ENCODE peak calls at places on chromosomes 1 and 21, in six cellular contexts. One of them, this sample, is unnamed.

GRCh38 chr1:221724931-221725605 is 16.8 kb downstream of the DUSP10 start:
- DNase-seq in heart right ventricle: no peak
- DNase-seq in lung: no peak
- DNase-seq in BE2C: no peak
- DNase-seq in cardiac muscle cell: peak; percentile 67
- DNase-seq in right atrium auricular region: no peak
- DNase-seq in this sample: no peak

GRCh38 chr1:10514490-10515235 is 39.9 kb downstream of the PEX14 start:
- DNase-seq in heart right ventricle: no peak
- DNase-seq in lung: no peak
- DNase-seq in BE2C: peak; percentile 39
- DNase-seq in cardiac muscle cell: peak; percentile 49
- DNase-seq in right atrium auricular region: no peak
- DNase-seq in this sample: peak; percentile 86

GRCh38 chr1:26413031-26413430 is 2.4 kb downstream of the LIN28A start:
- DNase-seq in heart right ventricle: no peak
- DNase-seq in lung: no peak
- DNase-seq in BE2C: no peak
- DNase-seq in cardiac muscle cell: no peak
- DNase-seq in right atrium auricular region: no peak
- DNase-seq in this sample: no peak

GRCh38 chr1:232697191-232697590 is 67.3 kb upstream of the SIPA1L2 start:
- DNase-seq in heart right ventricle: no peak
- DNase-seq in lung: no peak
- DNase-seq in BE2C: no peak
- DNase-seq in cardiac muscle cell: no peak
- DNase-seq in right atrium auricular region: no peak
- DNase-seq in this sample: no peak

GRCh38 chr1:52210044-52210443 is 68.2 kb downstream of the ZFYVE9 start:
- DNase-seq in heart right ventricle: no peak
- DNase-seq in lung: no peak
- DNase-seq in BE2C: no peak
- DNase-seq in cardiac muscle cell: no peak
- DNase-seq in right atrium auricular region: no peak
- DNase-seq in this sample: no peak

GRCh38 chr1:177209357-177209756 is 38.6 kb downstream of the BRINP2 start:
- DNase-seq in heart right ventricle: peak; percentile 59
- DNase-seq in lung: peak; percentile 71
- DNase-seq in BE2C: no peak
- DNase-seq in cardiac muscle cell: peak; percentile 98
- DNase-seq in right atrium auricular region: peak; percentile 76
- DNase-seq in this sample: peak; percentile 79

GRCh38 chr1:89894210-89894668 is 73.4 kb downstream of the LRRC8D start:
- DNase-seq in heart right ventricle: no peak
- DNase-seq in lung: no peak
- DNase-seq in BE2C: no peak
- DNase-seq in cardiac muscle cell: peak; percentile 91
- DNase-seq in right atrium auricular region: no peak
- DNase-seq in this sample: peak; percentile 67

GRCh38 chr1:35838693-35839245 is 31.0 kb downstream of the AGO4 start:
- DNase-seq in heart right ventricle: no peak
- DNase-seq in lung: no peak
- DNase-seq in BE2C: no peak
- DNase-seq in cardiac muscle cell: peak; percentile 39
- DNase-seq in right atrium auricular region: no peak
- DNase-seq in this sample: no peak

GRCh38 chr1:203992440-203992839 is 80.5 kb upstream of the SOX13 start:
- DNase-seq in heart right ventricle: no peak
- DNase-seq in lung: no peak
- DNase-seq in BE2C: no peak
- DNase-seq in cardiac muscle cell: peak; percentile 38
- DNase-seq in right atrium auricular region: no peak
- DNase-seq in this sample: no peak

GRCh38 chr1:241532864-241533263 is 686 bp downstream of the KMO start:
- DNase-seq in heart right ventricle: no peak
- DNase-seq in lung: no peak
- DNase-seq in BE2C: no peak
- DNase-seq in cardiac muscle cell: no peak
- DNase-seq in right atrium auricular region: no peak
- DNase-seq in this sample: no peak

GRCh38 chr1:23423415-23424170 is 955 bp downstream of the TCEA3 start:
- DNase-seq in heart right ventricle: no peak
- DNase-seq in lung: peak; percentile 52
- DNase-seq in BE2C: peak; percentile 31
- DNase-seq in cardiac muscle cell: no peak
- DNase-seq in right atrium auricular region: no peak
- DNase-seq in this sample: no peak

GRCh38 chr1:66925944-66926343 is 1.2 kb downstream of the MIER1 start:
- DNase-seq in heart right ventricle: no peak
- DNase-seq in lung: no peak
- DNase-seq in BE2C: no peak
- DNase-seq in cardiac muscle cell: no peak
- DNase-seq in right atrium auricular region: no peak
- DNase-seq in this sample: no peak

GRCh38 chr1:246300653-246301549 is 206.2 kb downstream of the SMYD3 start:
- DNase-seq in heart right ventricle: no peak
- DNase-seq in lung: no peak
- DNase-seq in BE2C: no peak
- DNase-seq in cardiac muscle cell: no peak
- DNase-seq in right atrium auricular region: no peak
- DNase-seq in this sample: no peak

GRCh38 chr1:109802136-109802900 is 38.6 kb upstream of the EPS8L3 start:
- DNase-seq in heart right ventricle: no peak
- DNase-seq in lung: no peak
- DNase-seq in BE2C: no peak
- DNase-seq in cardiac muscle cell: no peak
- DNase-seq in right atrium auricular region: no peak
- DNase-seq in this sample: no peak

GRCh38 chr1:224427346-224427745 is 7.3 kb downstream of the WDR26 start:
- DNase-seq in heart right ventricle: no peak
- DNase-seq in lung: no peak
- DNase-seq in BE2C: no peak
- DNase-seq in cardiac muscle cell: peak; percentile 56
- DNase-seq in right atrium auricular region: no peak
- DNase-seq in this sample: no peak

DNA sequence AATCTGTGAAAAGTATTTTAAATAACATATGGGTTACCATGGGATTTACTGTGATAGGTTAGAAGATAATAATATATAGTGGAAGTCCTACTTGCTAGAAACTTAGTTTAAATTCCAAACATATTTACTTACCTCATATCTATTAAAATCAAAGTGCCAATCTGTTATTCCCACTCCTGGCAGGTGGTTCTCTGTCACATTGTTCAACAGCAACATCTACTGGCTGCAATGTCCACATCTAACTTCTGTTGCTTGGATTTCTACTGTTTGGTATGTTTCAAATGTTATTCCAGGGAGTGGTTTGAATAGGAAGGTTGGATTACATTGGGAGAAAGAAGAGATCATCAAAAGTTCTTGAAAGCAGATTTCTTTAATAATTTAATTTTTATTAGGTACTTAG is 122.5 kb upstream of the NCAM2 start:
- DNase-seq in heart right ventricle: no peak
- DNase-seq in lung: no peak
- DNase-seq in BE2C: no peak
- DNase-seq in cardiac muscle cell: no peak
- DNase-seq in right atrium auricular region: no peak
- DNase-seq in this sample: no peak
- TF ChIP-seq CTCF in heart right ventricle: no peak
- TF ChIP-seq CTCF in lung: no peak
- TF ChIP-seq CTCF in BE2C: peak; percentile 57
- TF ChIP-seq CTCF in cardiac muscle cell: no peak
- TF ChIP-seq CTCF in right atrium auricular region: no peak
- TF ChIP-seq CTCF in this sample: peak; percentile 23

DNA sequence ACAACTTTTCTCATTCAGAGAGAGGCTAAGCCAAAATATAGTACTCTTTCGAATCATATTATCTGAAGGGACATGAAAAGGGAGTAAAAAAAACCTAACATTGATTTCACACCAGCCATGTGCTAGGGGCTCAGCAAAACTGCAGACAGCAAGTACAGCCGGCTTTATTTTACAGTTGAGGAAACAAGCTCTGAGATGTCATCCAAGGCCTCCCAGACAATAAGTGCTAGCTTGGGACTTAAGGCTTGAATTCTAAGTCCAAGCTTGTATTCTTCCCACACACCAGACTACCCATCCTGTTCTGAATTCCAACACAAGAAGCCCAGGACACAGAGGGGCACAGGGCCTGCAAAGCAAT is 209.0 kb downstream of the PBX1 start:
- DNase-seq in heart right ventricle: no peak
- DNase-seq in lung: no peak
- DNase-seq in BE2C: no peak
- DNase-seq in cardiac muscle cell: peak; percentile 72
- DNase-seq in right atrium auricular region: no peak
- DNase-seq in this sample: no peak
- H3K4me1 ChIP-seq in heart right ventricle: peaks cover 76% of the 10 kb centered on the region
- H3K4me1 ChIP-seq in lung: peaks cover 36% of the 10 kb centered on the region
- H3K4me1 ChIP-seq in BE2C: peaks cover 10% of the 10 kb centered on the region
- H3K4me1 ChIP-seq in cardiac muscle cell: peaks cover 47% of the 10 kb centered on the region
- H3K4me1 ChIP-seq in right atrium auricular region: no peaks in the 10 kb centered on the region
- H3K4me1 ChIP-seq in this sample: peaks cover 8% of the 10 kb centered on the region

GRCh38 chr1:37595440-37596181 is at the start of gene GNL2:
- DNase-seq in heart right ventricle: peak; percentile 97
- DNase-seq in lung: peak; percentile 97
- DNase-seq in BE2C: peak; percentile 93
- DNase-seq in cardiac muscle cell: peak; percentile 97
- DNase-seq in right atrium auricular region: peak; percentile 98
- DNase-seq in this sample: peak; percentile 97
- TF ChIP-seq CTCF in heart right ventricle: no peak
- TF ChIP-seq CTCF in lung: no peak
- TF ChIP-seq CTCF in BE2C: no peak
- TF ChIP-seq CTCF in cardiac muscle cell: no peak
- TF ChIP-seq CTCF in right atrium auricular region: no peak
- TF ChIP-seq CTCF in this sample: no peak

DNA sequence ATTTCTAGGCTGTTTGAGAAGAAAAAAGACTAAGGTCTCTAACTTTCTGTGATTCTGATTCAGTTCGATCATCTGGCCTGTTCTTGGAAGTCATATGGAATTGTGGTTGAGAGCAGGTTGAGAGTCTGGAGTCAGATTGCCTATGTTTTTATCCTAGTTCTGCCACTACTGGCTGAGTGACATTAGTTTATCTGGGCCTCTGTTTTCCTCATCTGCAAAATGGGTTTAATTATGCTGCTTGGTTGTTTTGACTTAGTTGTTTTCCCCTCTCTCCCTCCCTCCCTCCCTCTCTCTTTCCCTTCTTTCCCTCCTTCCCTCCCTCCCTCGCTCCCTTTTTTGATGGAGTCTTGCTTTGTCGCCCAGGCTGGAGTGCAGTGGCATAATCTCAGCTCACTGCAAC is 6.2 kb downstream of the MACF1 start:
- DNase-seq in heart right ventricle: no peak
- DNase-seq in lung: no peak
- DNase-seq in BE2C: no peak
- DNase-seq in cardiac muscle cell: no peak
- DNase-seq in right atrium auricular region: no peak
- DNase-seq in this sample: no peak
- H3K4me1 ChIP-seq in heart right ventricle: peaks cover 40% of the 10 kb centered on the region
- H3K4me1 ChIP-seq in lung: peaks cover 33% of the 10 kb centered on the region
- H3K4me1 ChIP-seq in BE2C: no peaks in the 10 kb centered on the region
- H3K4me1 ChIP-seq in cardiac muscle cell: peaks cover 36% of the 10 kb centered on the region
- H3K4me1 ChIP-seq in right atrium auricular region: no peaks in the 10 kb centered on the region
- H3K4me1 ChIP-seq in this sample: peaks cover 18% of the 10 kb centered on the region

GRCh38 chr1:150067184-150068182 is at the start of gene VPS45:
- DNase-seq in heart right ventricle: peak; percentile 92
- DNase-seq in lung: peak; percentile 93
- DNase-seq in BE2C: peak; percentile 94
- DNase-seq in cardiac muscle cell: peak; percentile 94
- DNase-seq in right atrium auricular region: peak; percentile 92
- DNase-seq in this sample: peak; percentile 98
- TF ChIP-seq CTCF in heart right ventricle: no peak
- TF ChIP-seq CTCF in lung: no peak
- TF ChIP-seq CTCF in BE2C: peak; percentile 36
- TF ChIP-seq CTCF in cardiac muscle cell: peak; percentile 17
- TF ChIP-seq CTCF in right atrium auricular region: no peak
- TF ChIP-seq CTCF in this sample: no peak

GRCh38 chr1:192157067-192157466 is 1.2 kb upstream of the RGS18 start:
- DNase-seq in heart right ventricle: no peak
- DNase-seq in lung: no peak
- DNase-seq in BE2C: no peak
- DNase-seq in cardiac muscle cell: no peak
- DNase-seq in right atrium auricular region: no peak
- DNase-seq in this sample: no peak

GRCh38 chr1:192160186-192160585 is 1.9 kb downstream of the RGS18 start:
- DNase-seq in heart right ventricle: no peak
- DNase-seq in lung: no peak
- DNase-seq in BE2C: no peak
- DNase-seq in cardiac muscle cell: no peak
- DNase-seq in right atrium auricular region: no peak
- DNase-seq in this sample: no peak

GRCh38 chr1:192159769-192160168 is 1.5 kb downstream of the RGS18 start:
- DNase-seq in heart right ventricle: no peak
- DNase-seq in lung: no peak
- DNase-seq in BE2C: no peak
- DNase-seq in cardiac muscle cell: peak; percentile 9
- DNase-seq in right atrium auricular region: no peak
- DNase-seq in this sample: no peak

GRCh38 chr1:192158181-192158580 is at the start of gene RGS18:
- DNase-seq in heart right ventricle: peak; percentile 15
- DNase-seq in lung: no peak
- DNase-seq in BE2C: no peak
- DNase-seq in cardiac muscle cell: peak; percentile 64
- DNase-seq in right atrium auricular region: no peak
- DNase-seq in this sample: peak; percentile 30

GRCh38 chr1:192159034-192159433 is 772 bp downstream of the RGS18 start:
- DNase-seq in heart right ventricle: no peak
- DNase-seq in lung: no peak
- DNase-seq in BE2C: no peak
- DNase-seq in cardiac muscle cell: no peak
- DNase-seq in right atrium auricular region: no peak
- DNase-seq in this sample: peak; percentile 33
- H3K4me1 ChIP-seq in heart right ventricle: no peaks in the 10 kb centered on the region
- H3K4me1 ChIP-seq in lung: no peaks in the 10 kb centered on the region
- H3K4me1 ChIP-seq in BE2C: no peaks in the 10 kb centered on the region
- H3K4me1 ChIP-seq in cardiac muscle cell: no peaks in the 10 kb centered on the region
- H3K4me1 ChIP-seq in right atrium auricular region: no peaks in the 10 kb centered on the region
- H3K4me1 ChIP-seq in this sample: peaks cover 21% of the 10 kb centered on the region

GRCh38 chr1:33738536-33738935 is 125.3 kb upstream of the HMGB4 start:
- DNase-seq in heart right ventricle: no peak
- DNase-seq in lung: no peak
- DNase-seq in BE2C: no peak
- DNase-seq in cardiac muscle cell: no peak
- DNase-seq in right atrium auricular region: no peak
- DNase-seq in this sample: no peak

GRCh38 chr1:33740040-33740745 is 123.7 kb upstream of the HMGB4 start:
- DNase-seq in heart right ventricle: no peak
- DNase-seq in lung: no peak
- DNase-seq in BE2C: no peak
- DNase-seq in cardiac muscle cell: no peak
- DNase-seq in right atrium auricular region: no peak
- DNase-seq in this sample: no peak

GRCh38 chr1:33736496-33736895 is 127.4 kb upstream of the HMGB4 start:
- DNase-seq in heart right ventricle: no peak
- DNase-seq in lung: no peak
- DNase-seq in BE2C: no peak
- DNase-seq in cardiac muscle cell: no peak
- DNase-seq in right atrium auricular region: no peak
- DNase-seq in this sample: no peak

GRCh38 chr1:33741749-33742148 is 122.1 kb upstream of the HMGB4 start:
- DNase-seq in heart right ventricle: no peak
- DNase-seq in lung: no peak
- DNase-seq in BE2C: no peak
- DNase-seq in cardiac muscle cell: no peak
- DNase-seq in right atrium auricular region: no peak
- DNase-seq in this sample: no peak

GRCh38 chr1:33738976-33739375 is 124.9 kb upstream of the HMGB4 start:
- DNase-seq in heart right ventricle: no peak
- DNase-seq in lung: no peak
- DNase-seq in BE2C: no peak
- DNase-seq in cardiac muscle cell: no peak
- DNase-seq in right atrium auricular region: no peak
- DNase-seq in this sample: no peak
- TF ChIP-seq CTCF in heart right ventricle: no peak
- TF ChIP-seq CTCF in lung: no peak
- TF ChIP-seq CTCF in BE2C: no peak
- TF ChIP-seq CTCF in cardiac muscle cell: no peak
- TF ChIP-seq CTCF in right atrium auricular region: no peak
- TF ChIP-seq CTCF in this sample: no peak

This sample was measured in A673.